ENCODE peak calls at places on chromosomes 13 and 19, in six cellular contexts. E is body of pancreas, P is right lobe of liver, Z is astrocyte of the spinal cord, Y is spleen, D is pancreas. B is an unnamed sample.

GRCh38 chr13:97174638-97175037 is 47.5 kb upstream of the MBNL2 start:
- DNase-seq in E (no peak), P (no peak), Z (no peak), Y (no peak), D (no peak), B (peak)

GRCh38 chr13:114152285-114152645 is 19.8 kb upstream of the RASA3 start:
- DNase-seq in E (no peak), P (no peak), Z (no peak), Y (no peak), D (no peak), B (no peak)

GRCh38 chr13:79973533-79973963 is 367.4 kb downstream of the SPRY2 start:
- DNase-seq in E (peak), P (no peak), Z (no peak), Y (no peak), D (no peak), B (peak)

GRCh38 chr13:25738797-25739196 is 313.0 kb downstream of the SHISA2 start:
- DNase-seq in E (no peak), P (no peak), Z (no peak), Y (no peak), D (no peak), B (no peak)

GRCh38 chr19:10662384-10663251 is 8.5 kb downstream of the ILF3 start:
- DNase-seq in E (no peak), P (no peak), Z (no peak), Y (no peak), D (no peak), B (peak)

GRCh38 chr13:19632915-19633339 is 532 bp upstream of the MPHOSPH8 start:
- DNase-seq in E (no peak), P (no peak), Z (no peak), Y (no peak), D (no peak), B (no peak)

GRCh38 chr13:111610077-111610476 is 289.6 kb downstream of the TEX29 start:
- DNase-seq in E (no peak), P (no peak), Z (no peak), Y (no peak), D (no peak), B (no peak)

GRCh38 chr13:32318072-32318471 is 2.8 kb downstream of the BRCA2 start:
- DNase-seq in E (no peak), P (no peak), Z (no peak), Y (no peak), D (no peak), B (no peak)

GRCh38 chr19:45663800-45664199 is 4.2 kb upstream of the GIPR start:
- DNase-seq in E (no peak), P (no peak), Z (no peak), Y (no peak), D (no peak), B (no peak)

GRCh38 chr19:42028304-42029216 is 34.5 kb upstream of the ATP1A3 start:
- DNase-seq in E (no peak), P (no peak), Z (no peak), Y (no peak), D (no peak), B (no peak)

GRCh38 chr19:41407271-41407670 is 9.7 kb downstream of the BCKDHA start:
- DNase-seq in E (peak), P (no peak), Z (no peak), Y (no peak), D (no peak), B (no peak)

GRCh38 chr13:27644302-27644701 is 22.6 kb downstream of the POLR1D start:
- DNase-seq in E (peak), P (no peak), Z (peak), Y (no peak), D (no peak), B (peak)

GRCh38 chr19:46288896-46289588 is 7.8 kb upstream of the HIF3A start:
- DNase-seq in E (no peak), P (no peak), Z (peak), Y (no peak), D (no peak), B (peak)

GRCh38 chr13:41658057-41658642 is 200.8 kb downstream of the RGCC start:
- DNase-seq in E (no peak), P (no peak), Z (peak), Y (no peak), D (no peak), B (no peak)

GRCh38 chr13:50596776-50597203 is 246.7 kb downstream of the DLEU7 start:
- DNase-seq in E (no peak), P (no peak), Z (no peak), Y (no peak), D (no peak), B (no peak)

GRCh38 chr13:24627090-24627714 is 53.0 kb upstream of the ATP12A start:
- DNase-seq in E (peak), P (no peak), Z (no peak), Y (no peak), D (no peak), B (peak)

GRCh38 chr13:99377641-99378040 is 70.4 kb upstream of the GPR183 start:
- DNase-seq in E (no peak), P (no peak), Z (no peak), Y (no peak), D (no peak), B (no peak)

GRCh38 chr19:47778954-47779351 is 450 bp downstream of the SELENOW start:
- DNase-seq in E (peak), P (no peak), Z (peak), Y (no peak), D (no peak), B (peak)

GRCh38 chr19:33406521-33407139 is 33.1 kb downstream of the CEBPG start:
- DNase-seq in E (peak), P (peak), Z (peak), Y (peak), D (peak), B (peak)

GRCh38 chr19:42422576-42423461 is 4.4 kb downstream of the LIPE start:
- DNase-seq in E (peak), P (no peak), Z (no peak), Y (peak), D (no peak), B (no peak)

GRCh38 chr19:29806098-29806866 is 5.5 kb upstream of the CCNE1 start:
- DNase-seq in E (no peak), P (no peak), Z (no peak), Y (peak), D (peak), B (peak)

GRCh38 chr19:2488405-2488941 is 12.5 kb downstream of the GADD45B start:
- DNase-seq in E (no peak), P (peak), Z (no peak), Y (no peak), D (no peak), B (peak)

GRCh38 chr19:39350156-39350555 is 7.9 kb downstream of the SAMD4B start:
- DNase-seq in E (no peak), P (no peak), Z (no peak), Y (no peak), D (no peak), B (peak)

GRCh38 chr13:47865883-47866282 is 135.2 kb downstream of the SUCLA2 start:
- DNase-seq in E (no peak), P (no peak), Z (no peak), Y (no peak), D (no peak), B (no peak)

GRCh38 chr19:50838239-50838638 is 4.9 kb upstream of the KLK15 start:
- DNase-seq in E (no peak), P (no peak), Z (no peak), Y (no peak), D (no peak), B (peak)

GRCh38 chr13:25276748-25277147 is 10.5 kb downstream of the MTMR6 start:
- DNase-seq in E (no peak), P (no peak), Z (peak), Y (no peak), D (no peak), B (peak)

GRCh38 chr13:89255844-89256406 is 1584.8 kb downstream of the SLITRK5 start:
- DNase-seq in E (no peak), P (no peak), Z (no peak), Y (no peak), D (no peak), B (no peak)

GRCh38 chr13:99120751-99121150 is 79.9 kb upstream of the UBAC2 start:
- DNase-seq in E (no peak), P (no peak), Z (no peak), Y (no peak), D (no peak), B (no peak)

GRCh38 chr13:97715763-97716162 is 237.7 kb upstream of the IPO5 start:
- DNase-seq in E (no peak), P (no peak), Z (no peak), Y (no peak), D (no peak), B (no peak)

GRCh38 chr19:1690570-1691307 is 38.3 kb upstream of the TCF3 start:
- DNase-seq in E (peak), P (peak), Z (no peak), Y (no peak), D (no peak), B (peak)

GRCh38 chr13:112207124-112207523 is 140.2 kb downstream of the SOX1 start:
- DNase-seq in E (no peak), P (no peak), Z (no peak), Y (no peak), D (no peak), B (no peak)

GRCh38 chr13:100890645-100891044 is 216.1 kb upstream of the TMTC4 start:
- DNase-seq in E (no peak), P (no peak), Z (no peak), Y (no peak), D (no peak), B (no peak)

GRCh38 chr19:46133101-46133627 is 8.7 kb upstream of the IGFL3 start:
- DNase-seq in E (peak), P (no peak), Z (peak), Y (no peak), D (peak), B (peak)

GRCh38 chr19:58020985-58021384 is 12.8 kb upstream of the ZSCAN1 start:
- DNase-seq in E (no peak), P (no peak), Z (no peak), Y (peak), D (no peak), B (no peak)

GRCh38 chr13:98571955-98572662 is 4.8 kb downstream of the STK24 start:
- DNase-seq in E (no peak), P (no peak), Z (peak), Y (peak), D (no peak), B (peak)

GRCh38 chr13:59951011-59951410 is 212.7 kb downstream of the DIAPH3 start:
- DNase-seq in E (no peak), P (no peak), Z (peak), Y (no peak), D (no peak), B (no peak)

GRCh38 chr19:19527674-19528625 is 761 bp upstream of the YJEFN3 start:
- DNase-seq in E (no peak), P (no peak), Z (no peak), Y (no peak), D (no peak), B (no peak)

GRCh38 chr19:19530889-19531288 is 2.2 kb downstream of the YJEFN3 start:
- DNase-seq in E (no peak), P (no peak), Z (no peak), Y (no peak), D (no peak), B (no peak)

GRCh38 chr19:19530423-19530804 is 1.7 kb downstream of the YJEFN3 start:
- DNase-seq in E (no peak), P (no peak), Z (no peak), Y (no peak), D (no peak), B (peak)

GRCh38 chr19:19528721-19529490 is at the start of gene YJEFN3:
- DNase-seq in E (no peak), P (no peak), Z (peak), Y (no peak), D (no peak), B (peak)

GRCh38 chr19:19529783-19530422 is 1.2 kb downstream of the YJEFN3 start:
- DNase-seq in E (no peak), P (no peak), Z (no peak), Y (no peak), D (no peak), B (no peak)
- H3K4me3 ChIP-seq in E (no peak), P (no peak), Z (no peak), Y (no peak), D (no peak), B (no peak)

DNA sequence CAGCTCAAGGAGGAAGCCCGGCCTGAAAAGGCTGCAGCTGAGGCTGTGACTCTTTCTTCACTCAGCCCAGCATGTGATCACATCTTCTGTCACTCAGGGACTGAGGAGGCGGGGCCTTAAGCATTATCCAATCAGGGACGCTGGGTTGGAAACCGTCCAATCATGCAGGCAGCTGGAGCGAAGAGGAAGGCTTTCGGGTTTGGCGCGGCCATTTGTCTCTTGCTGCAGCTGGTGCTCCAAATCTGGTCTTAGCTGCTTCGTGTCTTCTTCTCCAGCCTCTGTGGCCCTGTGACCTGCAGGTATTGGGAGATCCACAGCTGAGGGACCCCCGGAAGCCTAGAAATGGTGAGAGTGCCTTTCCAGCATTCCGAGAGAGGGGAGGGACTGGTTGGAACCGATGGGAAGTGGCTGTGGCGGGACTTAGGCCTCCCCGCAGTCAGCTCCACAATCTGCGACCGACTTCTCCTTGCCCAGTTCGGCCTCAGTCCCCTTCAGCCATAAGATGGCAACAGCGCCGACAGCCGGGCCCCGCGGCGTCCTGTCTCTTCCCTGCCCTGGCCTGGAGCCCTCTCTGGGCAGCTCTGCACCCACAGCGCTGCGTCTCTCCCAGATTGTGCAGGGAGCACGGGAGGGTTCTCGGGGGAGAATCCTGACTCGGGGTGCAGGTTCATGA is at the start of gene ZNF90:
- DNase-seq in E (peak), P (peak), Z (peak), Y (peak), D (peak), B (peak)
- H3K4me3 ChIP-seq in E (no peak), P (peak), Z (peak), Y (peak), D (peak), B (peak)

GRCh38 chr19:34432797-34433196 is 4.6 kb downstream of the UBA2 start:
- DNase-seq in E (no peak), P (no peak), Z (no peak), Y (no peak), D (no peak), B (no peak)

GRCh38 chr19:34430738-34431625 is 2.8 kb downstream of the UBA2 start:
- DNase-seq in E (peak), P (no peak), Z (peak), Y (no peak), D (no peak), B (peak)

GRCh38 chr19:34428549-34429285 is 536 bp downstream of the UBA2 start:
- DNase-seq in E (peak), P (peak), Z (peak), Y (no peak), D (no peak), B (peak)

GRCh38 chr19:34431681-34432402 is 3.7 kb downstream of the UBA2 start:
- DNase-seq in E (no peak), P (no peak), Z (no peak), Y (no peak), D (no peak), B (no peak)

DNA sequence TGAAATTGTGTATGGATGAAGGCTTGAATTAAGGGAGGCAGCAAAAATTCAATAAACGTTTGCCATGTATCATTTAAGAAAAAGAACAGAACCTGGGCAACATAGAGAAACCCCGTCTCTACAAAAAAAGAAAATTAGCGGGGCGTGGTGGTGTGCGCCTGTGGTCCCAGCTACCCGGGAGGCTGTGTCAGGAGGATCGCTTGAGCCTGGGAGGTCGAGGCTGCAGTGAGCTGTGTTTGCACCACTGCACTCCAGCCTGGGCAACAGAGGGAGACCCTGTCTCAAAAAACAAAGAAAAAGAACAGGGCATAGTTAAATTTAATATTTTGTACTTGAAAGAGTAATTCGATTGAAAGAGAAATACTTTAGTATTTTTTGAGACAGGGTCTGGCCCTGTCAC is 1.4 kb downstream of the UBA2 start:
- DNase-seq in E (no peak), P (no peak), Z (no peak), Y (no peak), D (no peak), B (no peak)
- H3K4me3 ChIP-seq in E (no peak), P (peak), Z (peak), Y (peak), D (peak), B (peak)

GRCh38 chr19:55166530-55167268 is at the start of gene DNAAF3:
- DNase-seq in E (peak), P (peak), Z (peak), Y (peak), D (peak), B (peak)
- H3K4me3 ChIP-seq in E (no peak), P (peak), Z (peak), Y (peak), D (peak), B (peak)

GRCh38 chr19:12034610-12035009 is 869 bp downstream of the ZNF433 start:
- DNase-seq in E (peak), P (no peak), Z (no peak), Y (no peak), D (no peak), B (peak)
- H3K4me3 ChIP-seq in E (no peak), P (peak), Z (peak), Y (peak), D (peak), B (peak)

DNA sequence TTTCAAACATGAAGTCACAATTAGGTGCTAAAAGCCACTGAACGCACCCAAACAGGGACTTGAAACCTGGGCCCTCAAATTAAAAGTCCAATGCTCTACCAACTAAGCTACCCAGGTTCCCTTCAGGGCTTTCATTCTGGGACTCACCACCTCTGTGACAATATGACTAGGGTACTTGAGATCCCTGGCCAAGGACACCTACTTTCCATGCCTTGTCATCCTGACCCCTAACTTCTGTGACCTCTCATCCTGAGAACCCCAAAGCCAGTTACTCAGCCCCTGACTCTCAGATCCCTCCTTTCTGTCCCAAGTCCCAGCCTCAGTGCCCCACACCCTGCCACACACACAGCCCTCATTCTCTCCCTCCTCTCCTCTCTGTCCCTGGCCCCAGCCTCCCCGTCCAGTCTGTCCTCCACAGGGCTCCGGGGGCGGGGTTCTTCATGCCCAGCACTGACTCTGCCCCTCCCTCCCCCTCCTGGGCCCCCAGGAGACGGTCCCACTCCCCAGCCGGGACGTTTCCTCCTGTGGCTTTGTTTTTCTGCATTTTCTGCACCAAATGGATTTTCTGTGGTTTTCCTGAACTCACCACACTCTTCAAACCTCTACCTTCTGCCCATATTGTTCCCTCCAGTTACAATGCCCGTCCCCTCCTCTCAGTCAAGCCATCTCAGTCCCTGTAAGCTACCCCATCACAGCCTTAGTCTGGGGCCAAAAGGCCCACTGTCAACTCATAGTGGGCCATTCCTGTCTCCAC is 7.0 kb downstream of the RCN3 start:
- DNase-seq in E (no peak), P (no peak), Z (no peak), Y (no peak), D (no peak), B (no peak)
- H3K4me3 ChIP-seq in E (no peak), P (no peak), Z (no peak), Y (no peak), D (no peak), B (no peak)

DNA sequence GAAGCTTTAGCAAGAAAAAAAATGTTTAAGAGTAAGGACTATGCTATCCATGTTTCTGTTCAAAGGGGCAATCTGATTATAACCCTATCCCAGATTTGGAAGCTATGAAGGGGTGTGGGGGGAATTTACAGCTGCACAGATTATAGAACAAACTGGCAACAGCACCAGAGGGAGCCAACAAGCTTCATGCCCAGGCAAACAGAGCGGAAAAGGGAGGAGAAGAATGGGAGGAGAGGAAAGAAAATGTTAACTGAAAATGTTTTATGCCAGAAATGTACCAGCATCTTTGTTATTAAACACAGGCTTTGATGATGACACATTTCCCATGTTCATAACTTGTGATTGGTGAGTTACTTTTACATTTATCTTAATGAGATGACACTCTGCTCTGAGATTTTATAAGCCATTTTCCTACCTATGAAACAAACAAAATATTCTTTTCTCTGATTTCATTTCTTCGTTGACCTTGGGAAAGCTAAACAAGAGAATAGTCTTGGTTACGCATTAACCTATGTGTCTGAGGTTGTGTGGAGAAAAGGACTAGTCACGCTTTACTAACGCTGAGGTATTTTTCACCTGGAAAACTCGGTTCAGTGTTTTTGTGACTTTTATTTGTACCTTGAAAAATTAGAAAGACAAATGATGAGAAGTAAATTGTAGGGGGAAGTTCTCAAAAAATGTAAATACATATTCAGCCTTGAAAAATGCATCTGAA is 235.9 kb upstream of the MIR17HG start:
- DNase-seq in E (no peak), P (no peak), Z (no peak), Y (no peak), D (no peak), B (no peak)
- H3K4me3 ChIP-seq in E (no peak), P (no peak), Z (no peak), Y (no peak), D (no peak), B (no peak)

GRCh38 chr19:3880471-3881271 is at the start of gene ATCAY:
- DNase-seq in E (no peak), P (no peak), Z (no peak), Y (no peak), D (no peak), B (no peak)
- H3K4me3 ChIP-seq in E (no peak), P (no peak), Z (no peak), Y (no peak), D (no peak), B (no peak)

GRCh38 chr13:39876258-39876657 is 220.8 kb downstream of the COG6 start:
- DNase-seq in E (no peak), P (no peak), Z (peak), Y (no peak), D (no peak), B (peak)
- H3K4me3 ChIP-seq in E (no peak), P (no peak), Z (no peak), Y (no peak), D (no peak), B (no peak)